ENCODE peak calls at places on chromosomes 5 and 9, in four cellular contexts. One of them, this sample, is unnamed. For H3K36me3, the result is how much of the 10 kb centered on the place peaks cover.

GRCh38 chr5:139389701-139390638 is at the start of gene MZB1:
- DNase-seq in tibial artery: no peak
- DNase-seq in psoas muscle: no peak
- DNase-seq in ovary: no peak
- DNase-seq in this sample: no peak

GRCh38 chr5:74973694-74974093 is 78.7 kb downstream of the GCNT4 start:
- DNase-seq in tibial artery: no peak
- DNase-seq in ovary: no peak
- DNase-seq in psoas muscle: no peak
- DNase-seq in this sample: no peak

GRCh38 chr5:127029513-127030258 is 672 bp downstream of the MARCHF3 start:
- DNase-seq in tibial artery: peak
- DNase-seq in psoas muscle: peak
- DNase-seq in ovary: peak
- DNase-seq in this sample: peak

GRCh38 chr9:96392263-96392662 is 8.8 kb upstream of the SLC35D2 start:
- DNase-seq in tibial artery: no peak
- DNase-seq in ovary: no peak
- DNase-seq in psoas muscle: no peak
- DNase-seq in this sample: no peak

GRCh38 chr9:98365227-98365669 is 109.8 kb upstream of the TBC1D2 start:
- DNase-seq in psoas muscle: no peak
- DNase-seq in tibial artery: no peak
- DNase-seq in ovary: no peak
- DNase-seq in this sample: no peak

GRCh38 chr9:14395300-14396082 is 81.5 kb upstream of the NFIB start:
- DNase-seq in tibial artery: no peak
- DNase-seq in ovary: peak
- DNase-seq in psoas muscle: peak
- DNase-seq in this sample: no peak

GRCh38 chr5:16574789-16575785 is 41.7 kb downstream of the RETREG1 start:
- DNase-seq in ovary: no peak
- DNase-seq in psoas muscle: peak
- DNase-seq in tibial artery: peak
- DNase-seq in this sample: no peak

GRCh38 chr5:52989025-52989780 is at the start of gene ITGA2:
- DNase-seq in tibial artery: peak
- DNase-seq in ovary: no peak
- DNase-seq in psoas muscle: peak
- DNase-seq in this sample: peak

GRCh38 chr5:132411382-132411925 is 41.9 kb downstream of the SLC22A5 start:
- DNase-seq in ovary: no peak
- DNase-seq in tibial artery: no peak
- DNase-seq in psoas muscle: no peak
- DNase-seq in this sample: peak

GRCh38 chr9:22036866-22037626 is 27.9 kb upstream of the CDKN2B start:
- DNase-seq in tibial artery: no peak
- DNase-seq in psoas muscle: no peak
- DNase-seq in ovary: no peak
- DNase-seq in this sample: no peak

GRCh38 chr5:103369125-103370120 is 110.9 kb downstream of the MACIR start:
- DNase-seq in psoas muscle: no peak
- DNase-seq in ovary: no peak
- DNase-seq in tibial artery: no peak
- DNase-seq in this sample: no peak

GRCh38 chr5:53479045-53479655 is 1.3 kb upstream of the FST start:
- DNase-seq in tibial artery: no peak
- DNase-seq in psoas muscle: no peak
- DNase-seq in ovary: no peak
- DNase-seq in this sample: no peak

GRCh38 chr5:127863161-127863560 is 160.0 kb downstream of the CCDC192 start:
- DNase-seq in tibial artery: no peak
- DNase-seq in ovary: no peak
- DNase-seq in psoas muscle: no peak
- DNase-seq in this sample: no peak

GRCh38 chr5:37190592-37190991 is 58.6 kb downstream of the CPLANE1 start:
- DNase-seq in psoas muscle: no peak
- DNase-seq in ovary: no peak
- DNase-seq in tibial artery: no peak
- DNase-seq in this sample: no peak

GRCh38 chr9:112819635-112820496 is 69.3 kb downstream of the SNX30 start:
- DNase-seq in tibial artery: peak
- DNase-seq in psoas muscle: peak
- DNase-seq in ovary: peak
- DNase-seq in this sample: no peak

GRCh38 chr9:134737842-134738580 is 96.4 kb downstream of the COL5A1 start:
- DNase-seq in ovary: no peak
- DNase-seq in psoas muscle: no peak
- DNase-seq in tibial artery: no peak
- DNase-seq in this sample: no peak

GRCh38 chr5:78467744-78468357 is 107.4 kb downstream of the SCAMP1 start:
- DNase-seq in ovary: no peak
- DNase-seq in psoas muscle: no peak
- DNase-seq in tibial artery: no peak
- DNase-seq in this sample: no peak

GRCh38 chr9:9774471-9774870 is 838.3 kb downstream of the PTPRD start:
- DNase-seq in ovary: no peak
- DNase-seq in tibial artery: no peak
- DNase-seq in psoas muscle: no peak
- DNase-seq in this sample: no peak

DNA sequence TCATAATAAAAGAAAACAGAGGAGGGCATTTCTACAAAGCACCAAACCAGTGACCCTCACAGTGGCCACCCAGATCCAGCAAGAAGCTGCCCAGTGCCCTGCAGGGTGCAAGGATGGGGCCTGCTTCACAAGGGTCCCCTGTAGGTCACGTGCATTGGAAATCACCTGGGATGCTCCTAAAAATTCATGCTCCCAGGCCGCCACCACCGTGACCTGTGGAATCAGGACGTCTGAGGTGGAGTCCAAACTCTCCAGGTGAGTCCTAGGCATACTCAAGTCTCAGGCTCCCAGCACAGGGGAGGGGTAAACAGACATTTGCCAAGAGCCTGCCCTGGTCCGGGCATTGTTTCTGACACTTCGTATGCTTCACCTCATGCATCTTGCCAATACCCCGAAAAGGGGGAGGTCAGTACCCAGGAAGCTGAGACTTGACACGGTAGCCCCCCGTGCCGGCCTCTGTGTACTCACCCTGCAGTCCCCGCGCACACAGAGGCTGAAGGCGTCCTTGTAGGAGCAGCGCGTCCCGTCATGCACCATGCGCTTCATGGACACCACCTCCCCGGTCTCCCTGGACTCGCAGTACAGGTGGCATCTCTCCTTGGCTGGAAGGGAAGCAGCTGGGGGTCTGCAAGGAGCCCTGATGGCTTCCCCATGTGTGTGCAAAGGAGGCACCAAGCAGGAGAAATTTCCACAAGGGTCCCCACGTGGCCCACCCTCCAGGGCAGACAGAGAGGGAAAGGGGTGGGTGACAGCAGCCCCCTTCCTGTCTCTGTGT is 75.5 kb downstream of the ZNF354C start:
- DNase-seq in psoas muscle: no peak
- DNase-seq in tibial artery: no peak
- DNase-seq in ovary: no peak
- DNase-seq in this sample: no peak
- H3K36me3 ChIP-seq in psoas muscle: under half
- H3K36me3 ChIP-seq in tibial artery: under half
- H3K36me3 ChIP-seq in ovary: under half
- H3K36me3 ChIP-seq in this sample: under half

GRCh38 chr9:136920069-136920468 is 24.5 kb downstream of the FBXW5 start:
- DNase-seq in ovary: no peak
- DNase-seq in tibial artery: no peak
- DNase-seq in psoas muscle: no peak
- DNase-seq in this sample: no peak
- H3K36me3 ChIP-seq in ovary: under half
- H3K36me3 ChIP-seq in tibial artery: under half
- H3K36me3 ChIP-seq in psoas muscle: under half
- H3K36me3 ChIP-seq in this sample: under half

DNA sequence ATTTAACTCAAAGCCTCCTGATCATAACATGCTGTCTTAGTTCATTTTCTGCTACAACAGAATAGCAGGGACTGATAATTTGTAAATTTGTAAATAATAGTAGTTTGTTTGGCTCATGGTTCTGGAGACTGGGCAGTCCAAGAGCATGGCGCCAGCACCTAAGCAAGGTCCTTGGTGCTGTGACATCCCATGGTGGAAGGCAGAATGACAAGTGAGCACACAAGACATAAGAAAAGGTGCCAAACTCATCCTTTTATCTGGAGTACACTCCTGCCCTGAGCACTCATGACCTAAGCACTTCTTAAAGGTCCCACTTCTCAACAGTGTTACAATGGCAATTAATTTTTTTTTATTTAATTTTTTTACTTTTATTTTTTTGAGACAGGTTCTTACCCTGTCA is 16.1 kb downstream of the UBE2B start:
- DNase-seq in tibial artery: no peak
- DNase-seq in psoas muscle: no peak
- DNase-seq in ovary: no peak
- DNase-seq in this sample: no peak
- H3K36me3 ChIP-seq in tibial artery: half or more
- H3K36me3 ChIP-seq in psoas muscle: under half
- H3K36me3 ChIP-seq in ovary: under half
- H3K36me3 ChIP-seq in this sample: under half

DNA sequence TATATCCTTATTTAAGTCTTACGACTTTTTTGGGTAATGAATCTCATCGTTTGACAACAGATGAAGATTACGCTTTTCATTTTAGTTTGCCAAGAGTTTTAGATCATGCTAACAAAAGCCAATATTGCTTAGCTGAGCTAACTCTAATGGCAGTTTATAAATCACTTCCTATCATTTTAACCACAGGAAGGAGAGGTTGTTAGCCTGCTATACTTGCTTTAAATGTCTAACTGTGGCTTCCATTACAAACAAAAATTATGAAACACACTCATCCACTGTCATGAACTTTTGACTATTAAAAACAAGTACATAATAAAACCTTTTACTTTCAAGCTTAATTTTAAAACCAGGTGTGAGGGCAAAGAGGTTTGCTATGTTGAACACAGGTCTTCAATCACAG is 53.7 kb upstream of the ANKH start:
- DNase-seq in ovary: no peak
- DNase-seq in tibial artery: no peak
- DNase-seq in psoas muscle: no peak
- DNase-seq in this sample: no peak
- H3K36me3 ChIP-seq in ovary: under half
- H3K36me3 ChIP-seq in tibial artery: under half
- H3K36me3 ChIP-seq in psoas muscle: under half
- H3K36me3 ChIP-seq in this sample: under half

DNA sequence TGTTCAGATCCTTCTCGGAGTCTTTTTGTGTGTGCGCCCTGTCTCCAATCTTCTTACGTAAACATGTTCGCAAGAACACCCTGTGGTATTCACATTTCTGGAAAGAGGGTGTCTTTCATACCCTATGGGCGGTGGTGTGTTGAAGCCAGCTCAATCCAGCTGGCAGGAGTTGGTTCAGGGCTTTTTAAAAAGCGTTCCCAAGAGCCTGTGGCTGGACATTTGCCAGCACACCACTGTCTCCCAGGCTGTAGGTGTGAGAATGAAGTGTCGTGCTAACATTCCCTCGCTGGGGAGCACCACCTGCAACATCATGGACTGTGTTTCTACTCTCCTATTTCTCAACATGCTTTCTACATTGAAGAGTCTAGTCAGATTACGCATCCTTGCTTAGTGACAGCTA is 51.7 kb downstream of the S1PR3 start:
- DNase-seq in ovary: no peak
- DNase-seq in psoas muscle: no peak
- DNase-seq in tibial artery: no peak
- DNase-seq in this sample: no peak
- H3K36me3 ChIP-seq in ovary: under half
- H3K36me3 ChIP-seq in psoas muscle: under half
- H3K36me3 ChIP-seq in tibial artery: under half
- H3K36me3 ChIP-seq in this sample: under half

GRCh38 chr5:177169271-177169670 is 35.7 kb downstream of the NSD1 start:
- DNase-seq in tibial artery: no peak
- DNase-seq in ovary: no peak
- DNase-seq in psoas muscle: no peak
- DNase-seq in this sample: no peak
- H3K36me3 ChIP-seq in tibial artery: under half
- H3K36me3 ChIP-seq in ovary: under half
- H3K36me3 ChIP-seq in psoas muscle: under half
- H3K36me3 ChIP-seq in this sample: under half

GRCh38 chr5:10250804-10251276 is 760 bp downstream of the CCT5 start:
- DNase-seq in tibial artery: no peak
- DNase-seq in ovary: no peak
- DNase-seq in psoas muscle: no peak
- DNase-seq in this sample: no peak

GRCh38 chr5:10249948-10250803 is at the start of gene CCT5:
- DNase-seq in psoas muscle: peak
- DNase-seq in ovary: peak
- DNase-seq in tibial artery: peak
- DNase-seq in this sample: peak

GRCh38 chr5:10248378-10249260 is 1.1 kb downstream of the ATPSCKMT start:
- DNase-seq in psoas muscle: no peak
- DNase-seq in ovary: no peak
- DNase-seq in tibial artery: no peak
- DNase-seq in this sample: no peak

GRCh38 chr5:10253390-10253789 is 3.3 kb downstream of the CCT5 start:
- DNase-seq in ovary: no peak
- DNase-seq in psoas muscle: no peak
- DNase-seq in tibial artery: no peak
- DNase-seq in this sample: no peak

GRCh38 chr5:10251409-10251808 is 1.3 kb downstream of the CCT5 start:
- DNase-seq in ovary: no peak
- DNase-seq in tibial artery: no peak
- DNase-seq in psoas muscle: no peak
- DNase-seq in this sample: no peak
- H3K36me3 ChIP-seq in ovary: under half
- H3K36me3 ChIP-seq in tibial artery: under half
- H3K36me3 ChIP-seq in psoas muscle: under half
- H3K36me3 ChIP-seq in this sample: under half

GRCh38 chr5:31502506-31502905 is 29.4 kb downstream of the DROSHA start:
- DNase-seq in ovary: no peak
- DNase-seq in tibial artery: no peak
- DNase-seq in psoas muscle: no peak
- DNase-seq in this sample: no peak

GRCh38 chr5:31500256-31500655 is 31.6 kb downstream of the DROSHA start:
- DNase-seq in psoas muscle: no peak
- DNase-seq in ovary: no peak
- DNase-seq in tibial artery: no peak
- DNase-seq in this sample: no peak

GRCh38 chr5:31504520-31504919 is 27.4 kb downstream of the DROSHA start:
- DNase-seq in ovary: no peak
- DNase-seq in tibial artery: no peak
- DNase-seq in psoas muscle: no peak
- DNase-seq in this sample: no peak
- H3K36me3 ChIP-seq in ovary: under half
- H3K36me3 ChIP-seq in tibial artery: half or more
- H3K36me3 ChIP-seq in psoas muscle: under half
- H3K36me3 ChIP-seq in this sample: under half

GRCh38 chr9:124879226-124879625 is 17.3 kb downstream of the ARPC5L start:
- DNase-seq in tibial artery: no peak
- DNase-seq in psoas muscle: no peak
- DNase-seq in ovary: no peak
- DNase-seq in this sample: no peak
- H3K36me3 ChIP-seq in tibial artery: half or more
- H3K36me3 ChIP-seq in psoas muscle: under half
- H3K36me3 ChIP-seq in ovary: under half
- H3K36me3 ChIP-seq in this sample: under half

This sample was measured in pancreas.